ENCODE peak calls at places on chromosomes 1 and 21, in ten cellular contexts. C is NCI-H1694; Z is activated T-helper 1 cell treated with anti-CD3 and anti-CD28 coated beads, Interleukin-2, amount 50 U/mL, for 16 hours; T is osteoblast; S is iris pigment epithelial cell; M is mammary epithelial cell; U is left ventricle myocardium superior; O is bronchial epithelial cell; A is Ammon's horn; K is mucosa of descending colon. F is an unnamed sample.

GRCh38 chr21:45698493-45698947 is 55.0 kb downstream of the PCBP3 start:
- DNase-seq in A (peak), K (no peak), S (peak), C (no peak), T (peak), U (peak), M (peak), O (peak), Z (no peak), F (no peak)

GRCh38 chr1:214472362-214472761 is 79.0 kb downstream of the PTPN14 start:
- DNase-seq in M (peak), S (peak), O (peak), A (no peak), Z (no peak), K (no peak), U (no peak), C (no peak), T (no peak), F (no peak)

GRCh38 chr1:168991667-168992475 is 114.6 kb upstream of the ATP1B1 start:
- DNase-seq in S (no peak), Z (no peak), M (peak), T (no peak), C (no peak), O (peak), A (no peak), K (no peak), U (no peak), F (no peak)

GRCh38 chr1:184449916-184450315 is 63.1 kb downstream of the C1orf21 start:
- DNase-seq in C (no peak), Z (no peak), S (no peak), A (no peak), U (no peak), K (no peak), M (peak), T (no peak), O (peak), F (no peak)

GRCh38 chr1:208098758-208099157 is 145.4 kb downstream of the PLXNA2 start:
- DNase-seq in S (no peak), C (no peak), K (no peak), U (no peak), Z (no peak), M (no peak), T (no peak), O (no peak), A (no peak), F (no peak)

GRCh38 chr1:70140894-70141293 is 64.5 kb downstream of the LRRC40 start:
- DNase-seq in C (no peak), S (peak), T (no peak), A (no peak), O (peak), K (no peak), Z (no peak), M (no peak), U (no peak), F (no peak)

GRCh38 chr1:57345916-57346315 is 77.9 kb downstream of the DAB1 start:
- DNase-seq in O (no peak), T (no peak), Z (no peak), C (no peak), U (no peak), S (no peak), A (no peak), K (no peak), M (no peak), F (no peak)

GRCh38 chr1:9101510-9102146 is 27.3 kb downstream of the GPR157 start:
- DNase-seq in T (peak), A (peak), M (peak), U (peak), K (peak), Z (no peak), S (peak), C (peak), O (no peak), F (peak)

GRCh38 chr1:202173993-202174392 is 13.6 kb upstream of the PTPN7 start:
- DNase-seq in O (no peak), T (no peak), U (no peak), A (no peak), K (no peak), S (no peak), Z (no peak), M (no peak), C (no peak), F (no peak)

GRCh38 chr1:2610036-2610720 is 22.6 kb downstream of the MMEL1 start:
- DNase-seq in U (peak), S (no peak), O (no peak), M (no peak), K (no peak), T (peak), C (no peak), A (no peak), Z (no peak), F (no peak)

GRCh38 chr1:85554630-85555327 is 25.8 kb upstream of the CCN1 start:
- DNase-seq in M (no peak), O (peak), K (no peak), Z (no peak), A (no peak), S (peak), T (no peak), U (no peak), C (no peak), F (no peak)

GRCh38 chr1:163796394-163796821 is 474.7 kb downstream of the NUF2 start:
- DNase-seq in M (peak), U (no peak), K (no peak), Z (no peak), A (no peak), O (peak), T (no peak), C (no peak), S (peak), F (no peak)

GRCh38 chr1:78255378-78255777 is 209.6 kb downstream of the GIPC2 start:
- DNase-seq in K (no peak), T (peak), M (no peak), C (no peak), Z (no peak), U (no peak), O (no peak), S (peak), A (no peak), F (no peak)

GRCh38 chr1:88998716-88999115 is 6.3 kb upstream of the KYAT3 start:
- DNase-seq in M (peak), S (peak), T (peak), O (peak), K (no peak), Z (no peak), A (peak), U (no peak), C (peak), F (peak)

GRCh38 chr1:66331641-66332523 is 202.1 kb upstream of the SGIP1 start:
- DNase-seq in U (peak), C (no peak), A (peak), Z (peak), K (peak), O (peak), M (peak), S (peak), T (peak), F (no peak)

GRCh38 chr1:235207202-235207565 is 46.1 kb upstream of the RBM34 start:
- DNase-seq in O (no peak), K (no peak), Z (peak), S (peak), A (no peak), U (no peak), C (no peak), T (peak), M (peak), F (no peak)

GRCh38 chr1:76782777-76783176 is 84.5 kb upstream of the ST6GALNAC5 start:
- DNase-seq in U (no peak), A (no peak), S (peak), Z (no peak), K (no peak), O (no peak), T (no peak), M (no peak), C (no peak), F (no peak)

GRCh38 chr1:11712285-11712684 is 20.8 kb downstream of the DRAXIN start:
- DNase-seq in A (no peak), T (peak), Z (no peak), O (no peak), C (no peak), S (no peak), U (no peak), K (no peak), M (no peak), F (no peak)

GRCh38 chr1:166383137-166383536 is 216.3 kb upstream of the FAM78B start:
- DNase-seq in O (no peak), K (no peak), T (no peak), C (no peak), S (no peak), U (no peak), M (no peak), A (no peak), Z (no peak), F (peak)

GRCh38 chr1:56434659-56435202 is 144.6 kb downstream of the PLPP3 start:
- DNase-seq in A (no peak), U (no peak), S (no peak), K (no peak), O (no peak), Z (no peak), C (no peak), T (no peak), M (no peak), F (peak)

GRCh38 chr1:179055930-179056329 is 25.9 kb upstream of the TOR3A start:
- DNase-seq in S (no peak), T (no peak), U (no peak), C (no peak), Z (no peak), M (peak), A (no peak), O (no peak), K (no peak), F (no peak)

GRCh38 chr1:59900640-59901039 is 25.9 kb downstream of the CYP2J2 start:
- DNase-seq in T (no peak), Z (no peak), A (no peak), K (no peak), C (no peak), M (peak), U (no peak), S (no peak), O (no peak), F (no peak)

GRCh38 chr1:232440325-232441059 is 189.4 kb downstream of the SIPA1L2 start:
- DNase-seq in C (no peak), A (no peak), S (no peak), M (peak), O (no peak), U (no peak), K (no peak), Z (no peak), T (no peak), F (no peak)

GRCh38 chr1:119136401-119136800 is 4.1 kb downstream of the WARS2 start:
- DNase-seq in M (peak), A (no peak), O (peak), S (peak), K (no peak), T (no peak), C (no peak), U (no peak), Z (no peak), F (no peak)

GRCh38 chr1:7408771-7409150 is 362.3 kb upstream of the VAMP3 start:
- DNase-seq in O (no peak), Z (no peak), T (no peak), U (no peak), M (no peak), A (no peak), C (no peak), K (no peak), S (no peak), F (no peak)